ENCODE peak calls at places on chromosomes 6 and 20, in five cellular contexts. K, E, Z, W and C are unnamed samples.

GRCh38 chr20:18263723-18264122 is 24.6 kb upstream of the ZNF133 start:
- DNase-seq in K (no peak), E (no peak), Z (no peak), W (no peak), C (no peak)

GRCh38 chr6:73565767-73566485 is 45.1 kb upstream of the EEF1A1 start:
- DNase-seq in K (no peak), E (peak; percentile 56), Z (no peak), W (no peak), C (no peak)

GRCh38 chr6:137272403-137272802 is 53.2 kb upstream of the IFNGR1 start:
- DNase-seq in K (no peak), E (no peak), Z (no peak), W (no peak), C (no peak)

GRCh38 chr6:169997930-169998218 is 246.5 kb downstream of the ERMARD start:
- DNase-seq in K (no peak), E (no peak), Z (no peak), W (peak; percentile 32), C (no peak)

GRCh38 chr6:90343581-90343980 is 46.9 kb upstream of the BACH2 start:
- DNase-seq in K (peak; percentile 83), E (peak; percentile 54), Z (no peak), W (no peak), C (no peak)

GRCh38 chr6:167103041-167103816 is 19.7 kb upstream of the CCR6 start:
- DNase-seq in K (no peak), E (no peak), Z (no peak), W (no peak), C (no peak)

GRCh38 chr20:46374383-46374782 is 32.0 kb downstream of the ELMO2 start:
- DNase-seq in K (no peak), E (no peak), Z (no peak), W (no peak), C (no peak)

GRCh38 chr6:138891255-138891986 is 95.5 kb downstream of the ECT2L start:
- DNase-seq in K (no peak), E (peak; percentile 4), Z (no peak), W (no peak), C (no peak)

GRCh38 chr20:37344506-37345338 is 1.2 kb upstream of the SRC start:
- DNase-seq in K (no peak), E (no peak), Z (no peak), W (peak; percentile 85), C (peak; percentile 69)

GRCh38 chr6:124434416-124434815 is 527.8 kb upstream of the RNF217 start:
- DNase-seq in K (no peak), E (no peak), Z (no peak), W (no peak), C (no peak)

GRCh38 chr6:43861212-43861918 is 91.4 kb downstream of the VEGFA start:
- DNase-seq in K (no peak), E (no peak), Z (no peak), W (no peak), C (no peak)

GRCh38 chr6:2630362-2630761 is 120.4 kb downstream of the MYLK4 start:
- DNase-seq in K (peak; percentile 81), E (peak; percentile 98), Z (no peak), W (no peak), C (no peak)

GRCh38 chr6:156359912-156360311 is 417.3 kb upstream of the ARID1B start:
- DNase-seq in K (no peak), E (no peak), Z (no peak), W (no peak), C (no peak)

GRCh38 chr20:3237958-3238615 is 903 bp downstream of the SLC4A11 start:
- DNase-seq in K (no peak), E (no peak), Z (no peak), W (peak; percentile 52), C (no peak)

GRCh38 chr6:1577146-1577680 is 32.5 kb upstream of the FOXC1 start:
- DNase-seq in K (no peak), E (no peak), Z (no peak), W (no peak), C (no peak)

DNA sequence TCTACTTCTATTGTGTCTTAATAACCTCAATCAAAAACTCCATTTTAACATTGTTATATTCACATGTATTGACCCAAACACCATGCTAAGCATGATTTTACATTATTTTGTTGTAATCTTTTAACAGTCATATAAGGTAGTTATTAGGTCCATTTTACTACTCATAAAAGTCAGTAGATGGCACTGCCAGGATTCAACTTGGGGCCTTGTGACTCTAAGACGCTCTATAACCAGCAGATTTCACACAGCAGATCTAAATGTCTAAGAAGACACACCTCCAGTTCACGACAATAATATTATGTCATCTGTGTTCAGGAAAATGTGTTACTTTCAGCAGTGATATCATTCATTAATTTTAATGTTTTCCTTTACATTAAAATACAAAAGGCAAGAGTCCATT is 88.0 kb downstream of the FRK start:
- DNase-seq in K (no peak), E (no peak), Z (no peak), W (no peak), C (no peak)
- TF ChIP-seq CTCF in K (no peak), E (no peak), Z (no peak), W (no peak), C (no peak)

DNA sequence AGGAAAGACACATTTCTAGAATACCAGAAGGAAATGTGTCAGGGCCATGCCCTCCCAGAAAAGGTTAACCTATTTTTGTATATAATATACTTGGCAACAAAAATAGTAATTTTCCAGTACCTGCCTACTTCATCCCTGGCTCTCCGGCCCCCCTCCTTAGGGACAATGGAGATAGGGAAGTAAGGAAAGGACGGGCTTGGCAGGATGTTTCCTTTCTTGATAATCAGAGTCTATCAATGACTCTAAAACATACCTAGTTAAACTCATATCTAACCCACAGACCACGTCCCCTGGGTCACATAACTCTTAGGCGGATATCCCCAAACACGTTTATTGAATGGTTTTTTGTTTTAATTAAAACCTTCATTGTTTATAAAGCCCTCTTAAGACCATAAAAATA is 11.8 kb downstream of the UQCC2 start:
- DNase-seq in K (no peak), E (no peak), Z (no peak), W (no peak), C (no peak)
- H3K27ac ChIP-seq in K (no peak overlapping the region), E (no peak overlapping the region), Z (no peak overlapping the region), W (no peak overlapping the region), C (no peak overlapping the region)

GRCh38 chr20:15846446-15846845 is 726.8 kb downstream of the KIF16B start:
- DNase-seq in K (no peak), E (no peak), Z (no peak), W (no peak), C (no peak)

GRCh38 chr20:15847415-15847814 is 725.8 kb downstream of the KIF16B start:
- DNase-seq in K (no peak), E (no peak), Z (no peak), W (no peak), C (no peak)

GRCh38 chr20:15848126-15848525 is 725.1 kb downstream of the KIF16B start:
- DNase-seq in K (no peak), E (no peak), Z (no peak), W (no peak), C (no peak)

GRCh38 chr20:15851576-15852075 is 721.6 kb downstream of the KIF16B start:
- DNase-seq in K (no peak), E (no peak), Z (no peak), W (no peak), C (no peak)

GRCh38 chr20:15849131-15849685 is 724.0 kb downstream of the KIF16B start:
- DNase-seq in K (no peak), E (no peak), Z (no peak), W (no peak), C (no peak)
- H3K9me3 ChIP-seq in K (no peaks in the 10 kb centered on the region), E (no peaks in the 10 kb centered on the region), Z (no peaks in the 10 kb centered on the region), W (no peaks in the 10 kb centered on the region), C (no peaks in the 10 kb centered on the region)

GRCh38 chr6:31665501-31666336 is at the start of gene CSNK2B:
- DNase-seq in K (peak; percentile 98), E (peak; percentile 94), Z (peak; percentile 97), W (peak; percentile 99), C (peak; percentile 99)
- TF ChIP-seq CTCF in K (no peak), E (no peak), Z (no peak), W (peak; percentile 12), C (no peak)

GRCh38 chr6:129104131-129104530 is 221.2 kb downstream of the LAMA2 start:
- DNase-seq in K (no peak), E (peak; percentile 22), Z (no peak), W (no peak), C (no peak)
- H3K27ac ChIP-seq in K (no peak overlapping the region), E (no peak overlapping the region), Z (peak overlapping the region; percentile 13), W (no peak overlapping the region), C (peak overlapping the region; percentile 78)

DNA sequence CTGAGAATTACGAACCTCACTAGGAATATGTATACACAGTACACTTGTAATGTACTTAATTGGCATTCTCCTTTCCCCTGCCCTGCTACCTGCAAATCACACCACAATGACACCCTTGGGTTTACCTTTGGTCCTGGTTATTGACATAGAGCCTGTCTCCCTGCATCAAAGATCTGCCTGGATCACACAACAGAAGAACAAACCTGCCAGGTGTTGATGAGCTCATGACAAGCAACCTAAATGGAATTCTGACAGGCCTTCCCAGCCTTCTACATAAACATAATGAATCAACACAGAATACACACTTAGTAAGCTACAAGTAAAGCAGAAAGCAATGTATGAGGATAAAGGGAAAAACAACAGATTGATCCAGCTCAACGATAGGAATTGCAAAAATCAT is 95.6 kb downstream of the HDGFL1 start:
- DNase-seq in K (no peak), E (no peak), Z (no peak), W (no peak), C (no peak)
- H3K9me3 ChIP-seq in K (no peaks in the 10 kb centered on the region), E (no peaks in the 10 kb centered on the region), Z (no peaks in the 10 kb centered on the region), W (no peaks in the 10 kb centered on the region), C (no peaks in the 10 kb centered on the region)